ENCODE peak calls at places on chromosomes 13 and 19, in four cellular contexts. One of them, this sample, is unnamed.

GRCh38 chr13:66532146-66532545 is 698.0 kb downstream of the PCDH9 start:
- DNase-seq in cardiac muscle cell: no peak
- DNase-seq in AG04450: peak
- DNase-seq in uterus: no peak
- DNase-seq in this sample: no peak

GRCh38 chr13:41231786-41232185 is 31.6 kb downstream of the MTRF1 start:
- DNase-seq in uterus: no peak
- DNase-seq in AG04450: no peak
- DNase-seq in cardiac muscle cell: peak
- DNase-seq in this sample: no peak

GRCh38 chr13:54875111-54875510 is 1846.5 kb downstream of the OLFM4 start:
- DNase-seq in AG04450: no peak
- DNase-seq in cardiac muscle cell: no peak
- DNase-seq in uterus: no peak
- DNase-seq in this sample: no peak

GRCh38 chr19:28519218-28519779 is 693.7 kb downstream of the UQCRFS1 start:
- DNase-seq in cardiac muscle cell: no peak
- DNase-seq in AG04450: no peak
- DNase-seq in uterus: no peak
- DNase-seq in this sample: no peak

GRCh38 chr19:7729831-7730285 is 2.1 kb downstream of the CLEC4G start:
- DNase-seq in cardiac muscle cell: no peak
- DNase-seq in AG04450: no peak
- DNase-seq in uterus: no peak
- DNase-seq in this sample: no peak

GRCh38 chr19:19528721-19529490 is at the start of gene YJEFN3:
- DNase-seq in AG04450: no peak
- DNase-seq in cardiac muscle cell: no peak
- DNase-seq in uterus: no peak
- DNase-seq in this sample: no peak

GRCh38 chr19:42277821-42278809 is 9.1 kb downstream of the CIC start:
- DNase-seq in uterus: peak
- DNase-seq in AG04450: no peak
- DNase-seq in cardiac muscle cell: no peak
- DNase-seq in this sample: no peak

GRCh38 chr13:38223093-38223492 is 126.6 kb upstream of the UFM1 start:
- DNase-seq in cardiac muscle cell: peak
- DNase-seq in AG04450: no peak
- DNase-seq in uterus: peak
- DNase-seq in this sample: no peak

GRCh38 chr13:31162151-31163008 is 676 bp upstream of the HSPH1 start:
- DNase-seq in cardiac muscle cell: peak
- DNase-seq in AG04450: peak
- DNase-seq in uterus: peak
- DNase-seq in this sample: peak

GRCh38 chr19:17243340-17243853 is 2.3 kb downstream of the NR2F6 start:
- DNase-seq in uterus: no peak
- DNase-seq in cardiac muscle cell: no peak
- DNase-seq in AG04450: no peak
- DNase-seq in this sample: no peak

GRCh38 chr13:45670481-45670880 is 31.6 kb upstream of the CBY2 start:
- DNase-seq in AG04450: no peak
- DNase-seq in cardiac muscle cell: no peak
- DNase-seq in uterus: no peak
- DNase-seq in this sample: no peak

GRCh38 chr13:61777281-61777680 is 361.6 kb upstream of the PCDH20 start:
- DNase-seq in uterus: no peak
- DNase-seq in AG04450: no peak
- DNase-seq in cardiac muscle cell: no peak
- DNase-seq in this sample: no peak

GRCh38 chr13:110309661-110310524 is 2.8 kb downstream of the COL4A2 start:
- DNase-seq in AG04450: no peak
- DNase-seq in uterus: no peak
- DNase-seq in cardiac muscle cell: no peak
- DNase-seq in this sample: no peak

GRCh38 chr13:49110122-49110831 is 109.9 kb upstream of the MLNR start:
- DNase-seq in AG04450: peak
- DNase-seq in uterus: peak
- DNase-seq in cardiac muscle cell: peak
- DNase-seq in this sample: peak

GRCh38 chr13:47908200-47908902 is 92.7 kb downstream of the SUCLA2 start:
- DNase-seq in uterus: no peak
- DNase-seq in AG04450: peak
- DNase-seq in cardiac muscle cell: no peak
- DNase-seq in this sample: no peak

GRCh38 chr13:20475927-20476691 is 49.5 kb downstream of the CRYL1 start:
- DNase-seq in cardiac muscle cell: no peak
- DNase-seq in AG04450: no peak
- DNase-seq in uterus: no peak
- DNase-seq in this sample: no peak

GRCh38 chr13:74115138-74115537 is 19.1 kb downstream of the KLF12 start:
- DNase-seq in cardiac muscle cell: no peak
- DNase-seq in AG04450: peak
- DNase-seq in uterus: no peak
- DNase-seq in this sample: peak

GRCh38 chr13:24073657-24074056 is 86.9 kb upstream of the SPATA13 start:
- DNase-seq in AG04450: no peak
- DNase-seq in cardiac muscle cell: no peak
- DNase-seq in uterus: no peak
- DNase-seq in this sample: no peak

GRCh38 chr13:24074687-24075086 is 85.8 kb upstream of the SPATA13 start:
- DNase-seq in uterus: no peak
- DNase-seq in AG04450: no peak
- DNase-seq in cardiac muscle cell: no peak
- DNase-seq in this sample: no peak

GRCh38 chr13:24071016-24071415 is 89.5 kb upstream of the SPATA13 start:
- DNase-seq in uterus: no peak
- DNase-seq in cardiac muscle cell: no peak
- DNase-seq in AG04450: no peak
- DNase-seq in this sample: no peak

GRCh38 chr13:24068472-24068871 is 92.0 kb upstream of the SPATA13 start:
- DNase-seq in AG04450: no peak
- DNase-seq in cardiac muscle cell: no peak
- DNase-seq in uterus: no peak
- DNase-seq in this sample: no peak

DNA sequence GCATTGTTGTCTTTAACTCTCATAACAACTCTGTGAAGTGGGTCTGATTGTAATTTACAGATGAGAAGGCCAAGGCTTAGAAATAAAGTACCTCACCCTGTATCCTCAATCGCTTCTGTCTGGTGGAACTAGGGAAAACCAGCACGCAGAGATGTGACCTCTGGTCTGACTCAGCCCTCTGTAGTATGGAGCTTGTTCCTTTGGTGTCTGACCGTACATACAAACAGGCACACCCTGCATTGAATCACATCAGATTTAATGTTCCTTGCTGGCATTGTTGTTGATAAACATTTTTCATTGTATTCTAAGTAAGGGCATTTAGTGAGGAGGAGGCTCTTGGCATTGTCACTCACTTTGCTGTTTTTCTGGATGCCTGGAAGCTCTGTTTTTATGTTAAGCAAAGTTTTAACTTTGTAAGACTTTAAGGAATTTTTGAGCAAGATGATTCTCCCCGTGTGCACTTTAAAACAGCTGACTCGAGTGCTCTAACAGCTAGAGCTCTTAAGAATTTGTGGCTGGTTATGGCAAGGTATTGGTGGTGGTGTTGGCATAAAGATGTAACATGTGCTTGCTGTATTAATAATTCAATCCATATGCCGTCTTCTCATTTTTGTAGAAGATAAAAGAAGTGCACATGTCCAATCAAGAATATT is 89.0 kb upstream of the SPATA13 start:
- DNase-seq in uterus: peak
- DNase-seq in AG04450: no peak
- DNase-seq in cardiac muscle cell: no peak
- DNase-seq in this sample: no peak
- H3K4me3 ChIP-seq in uterus: no peak
- H3K4me3 ChIP-seq in AG04450: no peak
- H3K4me3 ChIP-seq in cardiac muscle cell: no peak
- H3K4me3 ChIP-seq in this sample: no peak

GRCh38 chr19:45218887-45219780 is 26.1 kb downstream of the EXOC3L2 start:
- DNase-seq in cardiac muscle cell: no peak
- DNase-seq in AG04450: no peak
- DNase-seq in uterus: no peak
- DNase-seq in this sample: no peak

GRCh38 chr19:45217957-45218334 is 27.3 kb downstream of the EXOC3L2 start:
- DNase-seq in AG04450: no peak
- DNase-seq in cardiac muscle cell: no peak
- DNase-seq in uterus: no peak
- DNase-seq in this sample: no peak

GRCh38 chr19:45218426-45218825 is 26.8 kb downstream of the EXOC3L2 start:
- DNase-seq in AG04450: no peak
- DNase-seq in uterus: no peak
- DNase-seq in cardiac muscle cell: no peak
- DNase-seq in this sample: no peak

GRCh38 chr19:45216677-45217076 is 28.5 kb downstream of the EXOC3L2 start:
- DNase-seq in cardiac muscle cell: no peak
- DNase-seq in uterus: no peak
- DNase-seq in AG04450: no peak
- DNase-seq in this sample: no peak

DNA sequence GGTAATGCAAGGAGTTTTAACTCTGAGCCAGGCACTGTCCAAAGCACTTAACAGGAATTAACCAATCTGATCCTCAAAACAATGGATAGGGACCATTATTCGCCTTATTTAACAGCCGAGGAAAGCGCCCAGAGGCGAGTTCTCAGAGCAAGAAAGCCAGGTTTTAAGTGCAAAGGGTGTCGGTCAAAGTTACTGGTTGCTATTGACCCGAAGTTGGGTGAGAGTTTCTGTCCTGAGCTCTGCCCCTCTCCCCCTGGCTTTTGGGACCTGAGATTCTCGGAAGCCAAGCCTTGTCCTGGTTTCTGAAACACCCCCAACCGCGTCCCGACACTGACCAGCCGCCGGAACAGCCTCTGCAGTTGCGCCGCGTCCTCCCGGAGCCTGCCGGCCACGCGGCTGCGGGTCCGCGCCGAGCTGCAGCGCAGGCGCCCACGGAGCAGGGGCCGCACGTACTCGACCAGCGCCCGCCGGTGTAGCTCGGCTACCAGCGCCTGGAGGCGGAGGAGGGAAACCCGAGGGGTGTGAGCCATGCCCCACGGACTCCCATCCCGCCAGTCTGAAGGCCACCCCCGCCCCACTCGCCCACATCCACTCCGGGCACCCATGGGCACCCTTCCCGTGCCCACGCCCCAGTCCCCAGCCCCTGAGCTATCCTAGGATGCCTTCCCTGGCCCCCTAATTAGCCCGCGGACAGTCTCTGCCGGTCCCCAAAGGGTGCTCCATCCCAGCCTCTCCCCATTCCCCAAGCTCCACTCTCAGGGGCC is 27.8 kb downstream of the EXOC3L2 start:
- DNase-seq in AG04450: no peak
- DNase-seq in uterus: no peak
- DNase-seq in cardiac muscle cell: peak
- DNase-seq in this sample: no peak
- H3K4me3 ChIP-seq in AG04450: peak
- H3K4me3 ChIP-seq in uterus: no peak
- H3K4me3 ChIP-seq in cardiac muscle cell: peak
- H3K4me3 ChIP-seq in this sample: no peak

GRCh38 chr19:13104848-13105646 is 2.4 kb upstream of the LYL1 start:
- DNase-seq in AG04450: no peak
- DNase-seq in uterus: peak
- DNase-seq in cardiac muscle cell: no peak
- DNase-seq in this sample: no peak
- H3K4me3 ChIP-seq in AG04450: no peak
- H3K4me3 ChIP-seq in uterus: no peak
- H3K4me3 ChIP-seq in cardiac muscle cell: no peak
- H3K4me3 ChIP-seq in this sample: no peak

DNA sequence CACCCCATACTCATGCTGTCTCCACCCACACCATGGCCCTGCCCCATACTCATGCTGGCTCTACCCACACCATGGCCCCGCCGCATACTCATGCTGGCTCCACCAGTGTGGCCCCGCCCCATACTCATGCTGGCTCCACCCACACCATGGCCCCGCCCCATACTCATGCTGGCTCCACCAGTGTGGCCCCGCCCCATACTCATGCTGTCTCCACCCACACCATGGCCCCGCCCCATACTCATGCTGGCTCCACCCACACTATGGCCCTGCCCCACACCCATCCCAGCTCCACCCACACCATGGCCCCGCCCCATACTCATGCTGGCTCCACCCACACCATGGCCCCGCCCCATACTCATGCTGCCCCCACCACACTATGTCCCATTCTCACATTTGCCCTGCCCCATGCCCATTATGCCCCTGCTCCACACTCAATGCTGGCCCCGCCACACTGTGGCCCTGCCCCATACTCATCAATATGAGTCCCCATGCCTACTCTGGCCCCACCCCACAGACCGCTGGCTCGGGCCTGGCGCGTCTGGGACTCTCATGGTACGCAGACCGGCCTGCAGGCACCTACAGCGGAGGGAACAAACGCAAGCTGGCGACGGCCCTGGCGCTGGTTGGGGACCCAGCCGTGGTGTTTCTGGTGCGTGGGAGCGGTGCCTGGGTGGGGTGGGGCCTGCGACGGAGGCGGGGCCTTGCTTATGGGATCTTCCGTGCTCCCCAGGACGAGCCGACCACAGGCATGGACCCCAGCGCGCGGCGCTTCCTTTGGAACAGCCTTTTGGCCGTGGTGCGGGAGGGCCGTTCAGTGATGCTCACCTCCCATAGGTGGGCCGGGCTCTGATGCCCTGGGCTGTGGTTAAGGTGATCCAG is 3.7 kb upstream of the ARHGAP45 start:
- DNase-seq in AG04450: no peak
- DNase-seq in cardiac muscle cell: no peak
- DNase-seq in uterus: no peak
- DNase-seq in this sample: no peak
- H3K4me3 ChIP-seq in AG04450: no peak
- H3K4me3 ChIP-seq in cardiac muscle cell: no peak
- H3K4me3 ChIP-seq in uterus: no peak
- H3K4me3 ChIP-seq in this sample: no peak

GRCh38 chr19:50332264-50333038 is 3.3 kb upstream of the KCNC3 start:
- DNase-seq in AG04450: no peak
- DNase-seq in uterus: no peak
- DNase-seq in cardiac muscle cell: peak
- DNase-seq in this sample: no peak
- H3K4me3 ChIP-seq in AG04450: no peak
- H3K4me3 ChIP-seq in uterus: no peak
- H3K4me3 ChIP-seq in cardiac muscle cell: peak
- H3K4me3 ChIP-seq in this sample: no peak

GRCh38 chr19:13016628-13017305 is 21.5 kb downstream of the NFIX start:
- DNase-seq in cardiac muscle cell: no peak
- DNase-seq in AG04450: no peak
- DNase-seq in uterus: peak
- DNase-seq in this sample: no peak

GRCh38 chr19:13018037-13018914 is 23.0 kb downstream of the NFIX start:
- DNase-seq in uterus: peak
- DNase-seq in AG04450: no peak
- DNase-seq in cardiac muscle cell: no peak
- DNase-seq in this sample: no peak

GRCh38 chr19:13019330-13019729 is 24.1 kb downstream of the NFIX start:
- DNase-seq in cardiac muscle cell: no peak
- DNase-seq in AG04450: no peak
- DNase-seq in uterus: no peak
- DNase-seq in this sample: no peak

GRCh38 chr19:13016245-13016627 is 21.0 kb downstream of the NFIX start:
- DNase-seq in cardiac muscle cell: no peak
- DNase-seq in AG04450: no peak
- DNase-seq in uterus: no peak
- DNase-seq in this sample: no peak

GRCh38 chr19:13017306-13018036 is 22.2 kb downstream of the NFIX start:
- DNase-seq in uterus: no peak
- DNase-seq in cardiac muscle cell: no peak
- DNase-seq in AG04450: no peak
- DNase-seq in this sample: no peak
- H3K4me3 ChIP-seq in uterus: peak
- H3K4me3 ChIP-seq in cardiac muscle cell: no peak
- H3K4me3 ChIP-seq in AG04450: peak
- H3K4me3 ChIP-seq in this sample: no peak

This sample was measured in AG04449.